ENCODE peak calls at places on chromosomes 11 and 22, in ten cellular contexts. P, R, C, H, J, U, S, A, X and D are unnamed samples.

GRCh38 chr11:68840661-68841653 is 759 bp downstream of the CPT1A start:
- DNase-seq in P (peak; percentile 65), R (peak; percentile 40), C (peak; percentile 22), H (peak; percentile 83), J (no peak), U (peak; percentile 67), S (peak; percentile 59), A (peak; percentile 59), X (peak; percentile 62), D (no peak)

GRCh38 chr11:16169541-16169940 is 186.8 kb downstream of the SOX6 start:
- DNase-seq in P (no peak), R (no peak), C (no peak), H (no peak), J (no peak), U (no peak), S (no peak), A (no peak), X (no peak), D (no peak)

GRCh38 chr22:38850941-38851849 is 7.4 kb upstream of the NPTXR start:
- DNase-seq in P (no peak), R (peak; percentile 71), C (no peak), H (no peak), J (no peak), U (no peak), S (peak; percentile 56), A (no peak), X (no peak), D (no peak)

GRCh38 chr22:40541300-40541699 is 95.2 kb downstream of the MRTFA start:
- DNase-seq in P (no peak), R (no peak), C (no peak), H (no peak), J (no peak), U (no peak), S (peak; percentile 75), A (no peak), X (no peak), D (no peak)

GRCh38 chr11:67269401-67270255 is 3.4 kb downstream of the GRK2 start:
- DNase-seq in P (no peak), R (no peak), C (peak; percentile 24), H (peak; percentile 29), J (no peak), U (peak; percentile 19), S (no peak), A (no peak), X (no peak), D (no peak)

GRCh38 chr11:40099391-40100169 is 1359.9 kb downstream of the LRRC4C start:
- DNase-seq in P (no peak), R (no peak), C (no peak), H (no peak), J (no peak), U (no peak), S (no peak), A (no peak), X (no peak), D (no peak)

GRCh38 chr11:102287963-102288744 is 29.1 kb upstream of the BIRC3 start:
- DNase-seq in P (no peak), R (peak; percentile 83), C (peak; percentile 86), H (no peak), J (peak; percentile 59), U (peak; percentile 51), S (peak; percentile 96), A (no peak), X (peak; percentile 46), D (no peak)

GRCh38 chr11:133306019-133306418 is 226.3 kb downstream of the OPCML start:
- DNase-seq in P (no peak), R (no peak), C (no peak), H (no peak), J (no peak), U (no peak), S (no peak), A (no peak), X (no peak), D (no peak)

GRCh38 chr22:50298937-50299656 is 8.3 kb downstream of the PLXNB2 start:
- DNase-seq in P (no peak), R (no peak), C (no peak), H (no peak), J (peak; percentile 53), U (no peak), S (no peak), A (peak; percentile 51), X (no peak), D (no peak)

GRCh38 chr22:43535336-43535735 is 123.5 kb downstream of the MPPED1 start:
- DNase-seq in P (no peak), R (no peak), C (no peak), H (no peak), J (no peak), U (no peak), S (no peak), A (no peak), X (no peak), D (no peak)

GRCh38 chr11:128125723-128126122 is 461.6 kb downstream of the ETS1 start:
- DNase-seq in P (no peak), R (no peak), C (no peak), H (no peak), J (no peak), U (no peak), S (no peak), A (no peak), X (no peak), D (no peak)

GRCh38 chr11:1428762-1429316 is 39.1 kb downstream of the BRSK2 start:
- DNase-seq in P (no peak), R (no peak), C (no peak), H (no peak), J (no peak), U (no peak), S (no peak), A (no peak), X (no peak), D (no peak)

GRCh38 chr22:38353142-38353629 is 36.0 kb upstream of the CSNK1E start:
- DNase-seq in P (peak; percentile 56), R (peak; percentile 39), C (peak; percentile 63), H (peak; percentile 74), J (peak; percentile 73), U (peak; percentile 66), S (peak; percentile 63), A (peak; percentile 72), X (peak; percentile 66), D (no peak)

GRCh38 chr11:1469911-1470680 is 16.5 kb downstream of the MOB2 start:
- DNase-seq in P (no peak), R (no peak), C (no peak), H (no peak), J (no peak), U (no peak), S (no peak), A (no peak), X (no peak), D (no peak)

GRCh38 chr11:127106938-127107337 is 106.4 kb upstream of the KIRREL3 start:
- DNase-seq in P (no peak), R (no peak), C (no peak), H (peak; percentile 74), J (no peak), U (no peak), S (no peak), A (no peak), X (no peak), D (no peak)

GRCh38 chr11:8268530-8269461 is 5.1 kb upstream of the LMO1 start:
- DNase-seq in P (no peak), R (no peak), C (no peak), H (no peak), J (peak; percentile 26), U (no peak), S (no peak), A (no peak), X (no peak), D (peak; percentile 61)

GRCh38 chr11:65900899-65901180 is 652 bp upstream of the FOSL1 start:
- DNase-seq in P (no peak), R (no peak), C (no peak), H (no peak), J (no peak), U (no peak), S (no peak), A (no peak), X (no peak), D (no peak)
- H3K4me3 ChIP-seq in P (no peak overlapping the region), R (no peak overlapping the region), C (no peak overlapping the region), H (peak overlapping the region; percentile 49), J (no peak overlapping the region), U (no peak overlapping the region), S (peak overlapping the region; percentile 49), A (peak overlapping the region; percentile 79), X (no peak overlapping the region), D (peak overlapping the region; percentile 81)

GRCh38 chr11:125720781-125721180 is 25.3 kb upstream of the PATE1 start:
- DNase-seq in P (no peak), R (peak; percentile 21), C (no peak), H (no peak), J (no peak), U (no peak), S (peak; percentile 78), A (no peak), X (no peak), D (no peak)

GRCh38 chr11:125728969-125729368 is 17.1 kb upstream of the PATE1 start:
- DNase-seq in P (no peak), R (no peak), C (no peak), H (no peak), J (no peak), U (no peak), S (no peak), A (no peak), X (no peak), D (no peak)

DNA sequence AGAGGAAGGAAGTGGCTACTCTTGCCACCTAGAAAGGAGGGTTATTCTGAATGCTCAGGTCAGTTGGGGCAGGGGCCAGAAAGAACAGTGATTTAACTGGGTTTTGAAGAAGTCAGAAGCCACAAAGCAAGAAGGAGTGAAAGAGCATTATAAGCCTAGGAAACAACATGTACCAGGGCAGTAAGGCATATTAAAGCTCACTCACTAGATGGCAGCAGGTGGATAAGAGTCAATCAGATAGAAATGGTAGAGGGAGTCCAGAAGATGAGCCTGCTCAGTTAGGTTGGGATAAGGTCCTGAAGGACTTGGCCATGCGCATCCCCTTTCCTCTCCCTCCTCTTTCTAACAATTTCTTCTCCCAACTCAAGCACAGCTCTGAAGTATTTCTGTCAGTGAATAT is 22.0 kb upstream of the PATE1 start:
- DNase-seq in P (no peak), R (peak; percentile 10), C (peak; percentile 10), H (no peak), J (no peak), U (no peak), S (peak; percentile 51), A (no peak), X (no peak), D (no peak)
- TF ChIP-seq CTCF in P (no peak), R (peak; percentile 13), C (peak; percentile 48), H (no peak), J (peak; percentile 25), U (no peak), S (peak; percentile 58), A (no peak), X (no peak), D (no peak)

DNA sequence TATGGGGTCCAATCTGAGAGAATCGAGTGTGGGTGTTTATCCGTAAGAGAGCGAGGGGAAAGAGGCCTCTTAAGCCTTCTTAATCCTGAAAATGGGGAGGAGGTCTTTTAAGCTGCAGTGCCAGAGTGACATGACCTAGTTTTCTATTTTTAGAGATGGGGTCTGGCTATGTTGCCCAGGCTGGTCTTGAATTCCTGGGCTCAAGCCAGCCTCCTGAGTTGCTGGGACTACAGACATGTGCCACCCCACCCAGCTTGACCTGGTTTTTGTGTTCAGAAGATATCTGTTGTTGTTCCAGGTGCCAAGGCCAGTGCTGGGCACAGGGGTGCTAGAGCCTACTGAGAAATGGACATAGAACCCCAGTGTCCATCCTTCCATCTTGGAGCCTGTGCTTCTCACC is 1.4 kb downstream of the BAD start:
- DNase-seq in P (no peak), R (no peak), C (no peak), H (no peak), J (no peak), U (no peak), S (no peak), A (no peak), X (no peak), D (no peak)
- H3K4me3 ChIP-seq in P (no peak overlapping the region), R (no peak overlapping the region), C (no peak overlapping the region), H (no peak overlapping the region), J (no peak overlapping the region), U (no peak overlapping the region), S (peak overlapping the region; percentile 73), A (peak overlapping the region; percentile 92), X (no peak overlapping the region), D (no peak overlapping the region)

GRCh38 chr11:96091476-96091875 is 167.6 kb upstream of the MTMR2 start:
- DNase-seq in P (no peak), R (no peak), C (peak; percentile 64), H (no peak), J (no peak), U (no peak), S (peak; percentile 68), A (no peak), X (no peak), D (no peak)
- TF ChIP-seq CTCF in P (no peak), R (no peak), C (peak; percentile 69), H (no peak), J (peak; percentile 39), U (no peak), S (peak; percentile 65), A (no peak), X (no peak), D (no peak)